ENCODE peak calls at places on chromosomes 13 and 19, in seven cellular contexts. Z is fibroblast of pulmonary artery; Y is CD8-positive, alpha-beta memory T cell; E is activated T-cell treated with anti-CD3 and anti-CD28 coated beads for 1 hour; H is stimulated activated CD4-positive, alpha-beta T cell treated with anti-CD3 and anti-CD28 coated beads, Interleukin-4, amount 100 ng/mL, for 1 hour; N is activated gamma-delta T cell treated with anti-CD3 and anti-CD28 coated beads, Interleukin-2, amount 50 U/mL, for 16 hours; Q is NCI-H510A. P is an unnamed sample.

GRCh38 chr19:2394669-2395292 is 32.6 kb downstream of the TIMM13 start:
- DNase-seq in Z (no peak), Y (no peak), E (no peak), H (no peak), N (no peak), Q (no peak), P (no peak)

GRCh38 chr19:14979136-14979497 is 547 bp downstream of the SLC1A6 start:
- DNase-seq in Z (no peak), Y (no peak), E (no peak), H (no peak), N (no peak), Q (no peak), P (no peak)

GRCh38 chr13:85347251-85347650 is 452.0 kb downstream of the SLITRK6 start:
- DNase-seq in Z (no peak), Y (no peak), E (no peak), H (no peak), N (no peak), Q (no peak), P (no peak)

GRCh38 chr19:47378246-47378645 is 29.1 kb downstream of the DHX34 start:
- DNase-seq in Z (no peak), Y (no peak), E (no peak), H (no peak), N (no peak), Q (no peak), P (no peak)

GRCh38 chr13:113888701-113889330 is 24.9 kb upstream of the GAS6 start:
- DNase-seq in Z (no peak), Y (no peak), E (no peak), H (no peak), N (no peak), Q (no peak), P (no peak)

GRCh38 chr13:76029088-76029487 is 393.0 kb downstream of the LMO7 start:
- DNase-seq in Z (no peak), Y (no peak), E (no peak), H (no peak), N (no peak), Q (no peak), P (no peak)

GRCh38 chr13:65943024-65943423 is 1287.1 kb downstream of the PCDH9 start:
- DNase-seq in Z (peak), Y (no peak), E (no peak), H (no peak), N (no peak), Q (no peak), P (no peak)

GRCh38 chr19:18942692-18943091 is 1.7 kb upstream of the HOMER3 start:
- DNase-seq in Z (no peak), Y (no peak), E (no peak), H (no peak), N (no peak), Q (no peak), P (no peak)

GRCh38 chr13:106753241-106753640 is 185.3 kb upstream of the ARGLU1 start:
- DNase-seq in Z (no peak), Y (no peak), E (no peak), H (no peak), N (no peak), Q (no peak), P (no peak)

GRCh38 chr13:51222510-51223283 is 499 bp downstream of the FAM124A start:
- DNase-seq in Z (no peak), Y (no peak), E (no peak), H (no peak), N (no peak), Q (no peak), P (no peak)

P was measured in NCI-H2029 treated with DMSO at 0.1 percent for 48 hours.